ENCODE peak calls at places on chromosomes 11 and 22, in four cellular contexts. U is sigmoid colon, S is HFFc6, G is fibroblast of lung. L is an unnamed sample.

GRCh38 chr11:118914178-118914918 is 11.4 kb downstream of the BCL9L start:
- DNase-seq in S (no peak), U (no peak), G (no peak), L (peak; percentile 45)

GRCh38 chr11:117535870-117536411 is 208.3 kb downstream of the CEP164 start:
- DNase-seq in G (no peak), U (no peak), S (no peak), L (no peak)

GRCh38 chr11:61027141-61027840 is 55.8 kb downstream of the CD6 start:
- DNase-seq in U (peak; percentile 47), S (no peak), G (no peak), L (no peak)

GRCh38 chr11:112793416-112793815 is 167.8 kb upstream of the NCAM1 start:
- DNase-seq in G (no peak), S (no peak), U (no peak), L (no peak)

GRCh38 chr11:86459682-86460460 is 85.2 kb downstream of the CCDC81 start:
- DNase-seq in S (peak; percentile 72), G (peak; percentile 71), U (no peak), L (no peak)

GRCh38 chr11:40139507-40139906 is 1319.9 kb downstream of the LRRC4C start:
- DNase-seq in G (no peak), U (no peak), S (no peak), L (no peak)

GRCh38 chr11:123426766-123427165 is 3.3 kb upstream of the GRAMD1B start:
- DNase-seq in S (no peak), U (no peak), G (no peak), L (no peak)

GRCh38 chr11:86386791-86387190 is 12.1 kb downstream of the CCDC81 start:
- DNase-seq in S (no peak), G (peak; percentile 2), U (no peak), L (no peak)

GRCh38 chr11:74055938-74056337 is 47.1 kb upstream of the UCP3 start:
- DNase-seq in U (no peak), G (peak; percentile 70), S (peak; percentile 71), L (no peak)

GRCh38 chr22:34096770-34097169 is 176.5 kb upstream of the LARGE1 start:
- DNase-seq in U (no peak), S (no peak), G (no peak), L (no peak)

GRCh38 chr22:47092896-47093311 is 330.5 kb downstream of the TBC1D22A start:
- DNase-seq in U (no peak), S (peak; percentile 47), G (peak; percentile 70), L (no peak)

DNA sequence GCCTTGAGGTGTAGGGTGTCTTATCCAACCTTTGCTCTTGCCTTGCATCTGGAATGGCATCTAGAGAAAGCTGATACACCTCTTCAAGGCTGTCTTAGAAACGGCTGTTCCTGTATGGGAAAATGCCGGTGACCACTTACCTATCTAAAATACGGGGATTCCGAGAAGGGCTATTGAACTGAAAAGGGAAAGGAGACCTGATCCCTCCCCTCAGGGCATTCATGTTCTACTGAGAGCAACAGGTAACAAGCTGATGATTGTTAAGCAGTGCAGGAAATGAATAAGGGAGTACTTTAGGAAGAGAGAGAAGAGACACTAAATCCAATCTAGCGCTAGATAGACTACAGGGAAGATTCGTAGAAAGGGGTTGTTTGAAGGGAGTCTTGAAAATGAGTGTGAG is 1388.1 kb downstream of the FAM181B start:
- DNase-seq in U (no peak), G (no peak), S (no peak), L (no peak)
- TF ChIP-seq CTCF in U (no peak), G (no peak), S (no peak), L (no peak)

DNA sequence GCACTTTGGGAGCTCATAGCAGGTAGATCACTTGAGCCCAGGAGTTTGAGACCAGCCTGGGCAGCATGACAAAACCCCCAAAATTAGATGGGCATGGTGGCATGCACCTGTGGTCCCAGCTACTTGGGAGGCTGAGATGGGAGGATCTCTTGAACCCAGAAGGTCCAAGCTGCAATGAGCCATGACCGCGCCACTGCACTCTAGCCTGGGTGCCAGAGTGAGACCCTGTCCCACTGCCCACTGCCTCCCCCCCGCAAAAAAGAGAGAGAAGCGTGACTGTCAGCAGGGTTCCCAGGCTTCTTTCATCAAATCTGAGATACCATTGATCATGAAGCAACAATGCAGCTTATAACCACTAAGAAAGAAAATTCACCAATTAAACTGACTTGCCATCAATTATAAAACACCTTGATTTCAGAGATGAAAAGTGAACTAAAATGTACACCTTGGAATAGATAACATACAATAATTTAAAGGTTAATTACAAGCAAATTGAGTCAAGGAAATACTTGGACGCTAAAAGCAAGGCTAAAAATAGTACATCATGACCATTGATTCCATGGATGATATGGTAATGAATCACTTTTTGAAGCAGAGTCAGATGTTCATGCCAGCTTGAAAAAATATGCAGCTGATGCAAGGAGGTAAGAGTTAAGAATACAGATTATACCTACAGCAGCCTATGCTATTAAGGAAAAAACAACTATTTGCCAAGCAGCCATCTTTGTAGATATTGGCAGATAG is 90.8 kb upstream of the ALKBH3 start:
- DNase-seq in S (peak; percentile 72), G (peak; percentile 55), U (no peak), L (no peak)
- TF ChIP-seq CTCF in S (no peak), G (no peak), U (no peak), L (no peak)

DNA sequence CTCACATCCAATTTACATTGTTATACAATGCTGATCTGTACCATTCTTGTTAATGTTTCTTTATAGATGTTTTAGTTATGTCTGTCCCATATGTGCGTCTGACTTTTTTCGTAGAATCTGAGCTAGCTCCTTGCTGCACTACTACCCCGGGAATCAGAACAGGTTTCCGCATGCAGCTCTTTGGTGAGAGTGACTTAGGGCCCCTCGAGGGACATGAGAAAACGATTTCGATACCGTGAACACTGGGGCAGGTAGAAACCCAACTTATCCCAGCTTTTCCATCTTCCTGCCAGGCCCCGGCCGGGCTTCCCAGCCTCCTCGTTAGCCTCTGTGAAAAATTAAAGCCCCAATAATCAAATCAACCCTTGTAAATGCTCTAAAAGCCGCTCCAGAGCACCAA is 23.4 kb upstream of the PKNOX2 start:
- DNase-seq in U (no peak), G (no peak), S (no peak), L (no peak)
- TF ChIP-seq CTCF in U (no peak), G (no peak), S (no peak), L (no peak)

DNA sequence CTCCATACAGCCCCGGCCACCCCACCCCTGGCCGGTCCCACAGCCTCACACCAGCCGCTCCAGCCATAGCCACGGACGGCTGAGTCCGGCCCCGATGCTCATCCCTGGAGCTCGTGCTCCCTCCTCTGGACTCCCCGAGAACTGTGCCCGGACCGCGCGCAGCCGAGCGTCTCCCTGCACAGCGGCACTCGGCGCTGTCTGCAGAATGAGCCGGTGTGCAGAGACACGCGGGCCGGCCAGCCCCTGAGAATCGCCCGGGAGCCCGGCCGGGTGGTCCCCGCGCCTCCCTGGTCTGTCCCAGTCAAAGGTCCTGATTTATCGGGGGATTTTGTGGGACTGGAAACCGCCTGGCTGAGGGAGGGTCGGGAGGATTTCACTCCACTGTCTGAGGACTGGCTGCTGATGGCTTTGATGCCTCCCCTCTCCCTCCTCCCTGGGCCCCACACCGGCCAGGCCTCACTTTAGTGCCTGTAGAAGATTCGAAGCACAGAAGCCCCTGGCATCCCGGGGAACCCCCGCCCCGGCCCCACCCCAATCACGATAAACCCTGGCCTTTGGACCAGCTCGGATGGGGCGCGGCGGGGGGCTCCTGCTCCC is 102.7 kb downstream of the BRD1 start:
- DNase-seq in U (no peak), G (peak; percentile 12), S (no peak), L (peak; percentile 37)
- TF ChIP-seq CTCF in U (peak; percentile 33), G (peak; percentile 13), S (peak; percentile 60), L (no peak)

GRCh38 chr11:126060651-126061220 is 1.9 kb downstream of the CDON start:
- DNase-seq in U (no peak), S (no peak), G (no peak), L (no peak)

GRCh38 chr11:126059238-126059761 is 3.4 kb downstream of the CDON start:
- DNase-seq in U (no peak), S (no peak), G (no peak), L (no peak)

GRCh38 chr11:126061707-126062678 is 673 bp downstream of the CDON start:
- DNase-seq in G (peak; percentile 32), S (no peak), U (peak; percentile 78), L (no peak)

GRCh38 chr11:126063510-126063858 is 818 bp upstream of the CDON start:
- DNase-seq in G (no peak), S (no peak), U (no peak), L (no peak)

DNA sequence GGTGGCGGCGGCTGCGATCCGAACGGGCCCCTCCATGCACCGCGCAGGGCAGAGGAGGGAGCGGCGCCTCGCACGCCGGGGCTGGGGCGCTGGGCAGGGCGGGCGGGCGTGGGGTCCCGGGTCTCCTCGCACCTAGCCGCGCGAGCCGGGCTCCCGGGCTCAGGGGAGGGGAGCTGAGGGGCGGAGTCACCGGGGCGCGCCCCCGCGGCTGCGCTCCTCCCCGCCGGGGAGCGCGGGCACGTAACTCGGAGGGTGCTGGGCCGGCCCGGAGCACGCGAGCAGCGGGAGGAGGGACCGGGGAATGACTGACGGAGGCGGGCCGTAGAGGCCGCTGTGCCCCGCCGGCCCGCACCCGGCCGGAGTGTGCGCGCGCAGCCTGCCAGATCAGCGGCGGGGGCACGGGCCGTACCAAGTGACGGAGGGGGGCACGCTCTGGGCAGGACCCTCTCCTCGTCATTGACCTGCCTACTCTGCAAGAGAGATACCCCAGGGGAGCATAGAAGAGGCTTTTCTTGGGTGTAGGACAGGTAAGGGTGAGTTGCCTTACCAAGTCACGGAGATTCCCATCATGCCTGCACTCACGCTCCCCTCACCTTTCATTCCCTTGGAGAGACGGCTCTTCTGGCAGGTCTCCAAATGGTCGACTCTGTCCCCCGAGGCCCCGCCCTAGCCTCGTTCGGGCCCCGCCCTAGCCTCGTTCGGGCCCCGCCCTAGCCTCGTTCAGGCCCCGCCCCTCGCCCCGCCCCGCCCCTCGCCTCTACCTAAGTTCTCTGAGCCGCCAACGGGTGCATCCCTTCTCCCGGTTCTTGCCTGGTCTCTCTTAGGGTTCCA is at the start of gene CDON:
- DNase-seq in G (peak; percentile 93), S (peak; percentile 78), U (peak; percentile 96), L (peak; percentile 72)
- TF ChIP-seq CTCF in G (no peak), S (peak; percentile 50), U (no peak), L (no peak)

GRCh38 chr22:24555496-24556253 is at the start of gene SNRPD3:
- DNase-seq in G (peak; percentile 93), S (peak; percentile 91), U (peak; percentile 97), L (peak; percentile 85)
- TF ChIP-seq CTCF in G (no peak), S (peak; percentile 44), U (peak; percentile 47), L (no peak)

DNA sequence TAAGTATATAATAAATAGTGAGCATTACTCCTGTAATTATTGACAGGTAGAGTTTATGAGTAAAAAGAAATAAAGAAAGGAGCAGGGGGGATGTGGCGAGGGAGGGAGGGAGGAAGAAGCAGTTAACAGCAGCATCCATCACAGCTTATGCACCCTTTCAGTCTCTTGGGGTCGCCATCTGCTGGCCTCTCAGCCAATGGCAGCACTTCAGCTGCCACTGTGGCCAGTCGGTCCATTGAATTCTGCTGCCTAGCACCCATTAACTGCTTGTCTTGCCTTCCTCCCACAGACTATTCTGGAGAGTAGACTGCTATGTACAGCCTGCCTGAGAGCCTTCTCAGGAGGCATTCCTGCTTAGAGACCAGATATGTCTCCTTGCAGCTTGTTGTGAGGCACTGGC is 388.3 kb downstream of the TENM4 start:
- DNase-seq in U (no peak), S (no peak), G (peak; percentile 22), L (no peak)
- TF ChIP-seq CTCF in U (no peak), S (peak; percentile 73), G (no peak), L (no peak)

GRCh38 chr11:96389604-96390402 is at the start of the genes CCDC82 and JRKL:
- DNase-seq in U (peak; percentile 98), S (peak; percentile 90), G (peak; percentile 91), L (peak; percentile 99)
- TF ChIP-seq CTCF in U (no peak), S (peak; percentile 24), G (no peak), L (no peak)

GRCh38 chr22:44807915-44808690 is 55.7 kb downstream of the ARHGAP8 start:
- DNase-seq in U (no peak), G (no peak), S (no peak), L (no peak)
- TF ChIP-seq CTCF in U (no peak), G (no peak), S (peak; percentile 51), L (no peak)

L was measured in activated B cell treated with CpG ODN at 0.5 μM for 24 hours.